ENCODE peak calls at places on chromosome 21, in four cellular contexts. K is pancreas, O is aorta, F is kidney. T is an unnamed sample.
A peak's percentile ranks its signal among the peaks of the same experiment; 100 is the strongest.

GRCh38 chr21:26124421-26124833 is 46.1 kb downstream of the APP start:
- DNase-seq in O (no peak), K (no peak), F (no peak), T (no peak)

GRCh38 chr21:26126168-26126553 is 44.4 kb downstream of the APP start:
- DNase-seq in F (no peak), K (no peak), O (no peak), T (no peak)

GRCh38 chr21:21897275-21897883 is 899.2 kb downstream of the NCAM2 start:
- DNase-seq in F (no peak), O (no peak), K (no peak), T (no peak)

GRCh38 chr21:15003463-15004135 is 61.2 kb downstream of the NRIP1 start:
- DNase-seq in O (no peak), F (no peak), K (no peak), T (no peak)

GRCh38 chr21:31182231-31183129 is 144.2 kb upstream of the KRTAP19-8 start:
- DNase-seq in F (no peak), O (no peak), K (no peak), T (no peak)

GRCh38 chr21:26385721-26386120 is 187.4 kb downstream of the CYYR1 start:
- DNase-seq in O (no peak), F (no peak), K (no peak), T (no peak)

GRCh38 chr21:15441999-15442398 is 287.8 kb upstream of the USP25 start:
- DNase-seq in F (no peak), K (no peak), O (no peak), T (no peak)

GRCh38 chr21:15140321-15141019 is 75.7 kb upstream of the NRIP1 start:
- DNase-seq in K (peak; percentile 81), O (no peak), F (peak; percentile 70), T (no peak)

GRCh38 chr21:17796037-17796403 is 23.1 kb downstream of the C21orf91 start:
- DNase-seq in F (no peak), O (no peak), K (no peak), T (no peak)

GRCh38 chr21:17794631-17795030 is 24.5 kb downstream of the C21orf91 start:
- DNase-seq in F (no peak), O (no peak), K (no peak), T (no peak)

GRCh38 chr21:17795084-17796036 is 23.8 kb downstream of the C21orf91 start:
- DNase-seq in O (no peak), K (no peak), F (no peak), T (no peak)

GRCh38 chr21:17793271-17793670 is 25.9 kb downstream of the C21orf91 start:
- DNase-seq in K (no peak), F (no peak), O (no peak), T (no peak)

GRCh38 chr21:17793675-17794123 is 25.5 kb downstream of the C21orf91 start:
- DNase-seq in F (no peak), O (no peak), K (no peak), T (no peak)
- H3K27ac ChIP-seq in F (peak overlapping the region; percentile 49), O (no peak overlapping the region), K (no peak overlapping the region), T (peak overlapping the region; percentile 46)

DNA sequence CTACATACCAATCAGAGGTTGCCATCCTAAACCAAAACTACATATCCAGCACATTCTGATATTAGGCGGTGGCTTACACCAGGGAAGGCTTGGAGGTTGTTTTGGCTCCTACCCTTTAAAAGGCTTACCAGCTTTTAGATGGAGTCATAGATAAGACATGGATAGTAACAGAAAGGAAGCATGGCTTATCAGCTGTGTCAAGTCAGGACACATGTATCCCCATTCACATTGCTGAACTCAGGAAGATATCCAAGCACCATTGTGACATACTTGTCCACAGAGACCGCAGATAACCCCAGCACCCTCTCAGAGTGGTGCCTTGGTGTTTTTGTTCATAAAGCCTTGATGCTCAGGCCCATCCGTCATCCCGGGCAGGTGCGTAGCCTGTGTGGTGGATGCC is 39.7 kb downstream of the ADARB1 start:
- DNase-seq in O (no peak), F (no peak), K (no peak), T (no peak)
- H3K27ac ChIP-seq in O (no peak overlapping the region), F (no peak overlapping the region), K (no peak overlapping the region), T (peak overlapping the region; percentile 19)

DNA sequence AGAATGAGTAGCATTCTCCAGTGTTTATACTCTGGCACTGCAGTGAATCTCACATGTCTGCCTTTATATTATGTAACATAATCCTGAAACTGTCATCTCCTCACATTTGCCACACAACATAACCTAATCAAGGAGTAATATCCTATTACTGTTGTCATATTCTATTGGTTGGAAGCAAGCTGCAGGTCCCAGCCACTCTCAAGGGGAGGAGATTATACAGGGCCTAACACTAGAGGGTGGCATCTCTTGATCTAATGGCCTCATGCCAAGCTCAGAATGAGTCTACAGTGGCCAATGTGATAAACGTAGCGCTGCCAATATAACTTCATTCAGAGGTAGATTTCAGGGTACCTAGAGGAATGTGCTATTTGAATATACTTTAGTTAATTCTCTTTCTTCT is 166.8 kb downstream of the BACH1 start:
- DNase-seq in K (no peak), O (no peak), F (no peak), T (no peak)
- H3K27ac ChIP-seq in K (no peak overlapping the region), O (no peak overlapping the region), F (no peak overlapping the region), T (no peak overlapping the region)

GRCh38 chr21:41418956-41419680 is 6.9 kb upstream of the MX1 start:
- DNase-seq in K (no peak), O (no peak), F (no peak), T (peak; percentile 55)
- H3K27ac ChIP-seq in K (no peak overlapping the region), O (peak overlapping the region; percentile 8), F (no peak overlapping the region), T (no peak overlapping the region)

DNA sequence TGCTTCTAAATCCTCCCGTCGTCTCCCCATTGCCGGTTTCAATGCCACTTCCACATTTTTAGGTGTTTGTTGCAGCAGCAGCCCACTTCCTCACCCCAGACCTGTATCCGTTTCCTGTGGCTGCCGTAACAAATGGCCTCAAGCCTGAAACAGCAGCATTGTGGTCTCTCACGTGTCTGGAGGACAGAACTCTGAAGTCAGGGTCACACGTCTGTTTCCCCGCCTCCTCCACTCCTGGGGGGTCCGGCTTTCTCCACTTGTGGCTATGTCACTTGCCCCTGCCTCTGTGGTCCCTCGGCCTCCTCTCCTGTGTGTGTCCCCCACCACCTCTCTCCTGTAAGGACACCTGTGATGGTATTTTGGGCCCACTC is 21.8 kb downstream of the TRPM2 start:
- DNase-seq in O (peak; percentile 76), F (peak; percentile 69), K (no peak), T (no peak)
- H3K27ac ChIP-seq in O (no peak overlapping the region), F (no peak overlapping the region), K (no peak overlapping the region), T (no peak overlapping the region)

GRCh38 chr21:42055425-42055824 is 15.7 kb upstream of the UMODL1 start:
- DNase-seq in O (no peak), F (peak; percentile 24), K (no peak), T (no peak)
- H3K27ac ChIP-seq in O (no peak overlapping the region), F (no peak overlapping the region), K (no peak overlapping the region), T (no peak overlapping the region)

DNA sequence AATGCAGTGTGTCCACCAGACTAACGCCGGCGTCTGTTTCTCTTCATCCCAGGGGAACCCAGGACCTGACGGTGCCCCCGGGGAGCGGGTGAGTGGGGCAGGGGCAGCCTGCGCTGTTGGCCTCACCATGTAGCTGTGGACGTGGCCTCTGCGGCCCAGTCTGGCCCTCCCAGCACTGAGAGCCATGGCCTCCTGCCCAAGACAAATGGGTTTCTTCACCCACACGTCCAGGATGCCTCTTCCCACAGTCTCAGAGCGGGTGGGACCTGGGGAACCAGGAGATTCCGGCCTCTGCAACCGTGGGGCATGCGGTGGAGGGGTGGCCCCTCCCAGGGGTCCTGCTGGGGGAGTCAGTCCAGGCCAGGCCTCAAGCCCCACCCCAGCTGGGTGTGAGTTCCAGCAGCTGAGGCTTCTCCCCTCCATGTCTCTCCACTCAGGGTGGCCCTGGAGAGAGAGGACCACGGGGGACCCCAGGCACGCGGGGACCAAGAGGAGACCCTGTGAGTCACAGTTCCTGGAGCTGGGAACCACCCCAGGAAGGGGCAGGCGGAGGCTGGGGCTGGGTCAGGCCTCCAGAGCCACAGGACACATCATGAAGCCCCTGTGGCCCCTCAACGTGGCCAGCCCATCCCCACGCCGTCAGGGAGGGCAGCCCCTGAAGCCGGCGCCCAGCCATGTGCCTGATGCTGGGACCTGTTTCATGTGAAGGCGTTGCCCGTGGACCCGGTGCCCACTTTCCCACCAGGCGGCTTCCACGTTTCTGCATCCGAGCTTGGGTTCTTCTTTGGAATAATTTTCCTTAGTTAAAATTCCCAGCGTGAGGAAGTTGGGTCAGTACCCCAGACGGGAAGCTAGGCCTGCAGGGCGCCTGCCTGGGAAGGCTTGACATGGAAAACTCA is 11.0 kb downstream of the COL6A1 start:
- DNase-seq in K (peak; percentile 24), F (no peak), O (peak; percentile 56), T (peak; percentile 62)
- H3K27ac ChIP-seq in K (no peak overlapping the region), F (no peak overlapping the region), O (peak overlapping the region; percentile 9), T (peak overlapping the region; percentile 79)

GRCh38 chr21:34883501-34884271 is 165.4 kb downstream of the RUNX1 start:
- DNase-seq in K (no peak), F (no peak), O (no peak), T (no peak)
- H3K27ac ChIP-seq in K (no peak overlapping the region), F (no peak overlapping the region), O (no peak overlapping the region), T (peak overlapping the region; percentile 89)

GRCh38 chr21:36035381-36035791 is 24.9 kb downstream of the SETD4 start:
- DNase-seq in O (no peak), K (no peak), F (no peak), T (no peak)
- H3K27ac ChIP-seq in O (no peak overlapping the region), K (no peak overlapping the region), F (peak overlapping the region; percentile 80), T (no peak overlapping the region)